ENCODE peak calls at places on chromosomes 3 and 15, in eight cellular contexts. L, O, H, R, G, B, N and S are unnamed samples. For H3K27me3, the result is how much of the 10 kb centered on the place peaks cover.

GRCh38 chr3:138479355-138479964 is 45.0 kb downstream of the ESYT3 start:
- DNase-seq in L (peak), O (peak), H (no peak), R (peak), G (no peak), B (peak), N (peak), S (no peak)

GRCh38 chr15:84023636-84024035 is 211.9 kb upstream of the GOLGA6L4 start:
- DNase-seq in L (peak), O (peak), H (peak), R (peak), G (no peak), B (peak), N (peak), S (no peak)

GRCh38 chr3:137906985-137907649 is 102.8 kb upstream of the CLDN18 start:
- DNase-seq in L (no peak), O (no peak), H (no peak), R (no peak), G (no peak), B (no peak), N (no peak), S (no peak)

GRCh38 chr15:86624261-86625036 is 544.8 kb downstream of the AGBL1 start:
- DNase-seq in L (peak), O (peak), H (peak), R (peak), G (peak), B (peak), N (no peak), S (peak)

GRCh38 chr3:77196146-77196545 is 156.2 kb downstream of the ROBO2 start:
- DNase-seq in L (no peak), O (no peak), H (no peak), R (no peak), G (no peak), B (no peak), N (no peak), S (no peak)

GRCh38 chr15:75646944-75647364 is 758 bp upstream of the SNX33 start:
- DNase-seq in L (peak), O (peak), H (no peak), R (no peak), G (no peak), B (peak), N (no peak), S (no peak)

GRCh38 chr3:133112666-133113065 is 74.5 kb downstream of the TMEM108 start:
- DNase-seq in L (no peak), O (no peak), H (no peak), R (peak), G (no peak), B (no peak), N (no peak), S (no peak)

GRCh38 chr15:60358935-60359672 is 38.7 kb downstream of the ANXA2 start:
- DNase-seq in L (no peak), O (no peak), H (no peak), R (peak), G (no peak), B (no peak), N (no peak), S (no peak)

GRCh38 chr3:139325551-139325950 is 18.3 kb upstream of the MRPS22 start:
- DNase-seq in L (no peak), O (no peak), H (no peak), R (no peak), G (no peak), B (no peak), N (no peak), S (no peak)

GRCh38 chr3:120678331-120678845 is 3.7 kb downstream of the HGD start:
- DNase-seq in L (peak), O (peak), H (no peak), R (peak), G (no peak), B (peak), N (no peak), S (no peak)

GRCh38 chr3:188683032-188683491 is 488.7 kb upstream of the TPRG1 start:
- DNase-seq in L (peak), O (no peak), H (no peak), R (peak), G (no peak), B (no peak), N (no peak), S (no peak)

GRCh38 chr15:38038659-38039442 is 104.4 kb downstream of the TMCO5A start:
- DNase-seq in L (peak), O (no peak), H (no peak), R (peak), G (no peak), B (no peak), N (no peak), S (no peak)

GRCh38 chr3:112815981-112816380 is 30.7 kb downstream of the CD200R1L start:
- DNase-seq in L (peak), O (no peak), H (no peak), R (no peak), G (no peak), B (no peak), N (no peak), S (no peak)

GRCh38 chr3:152586974-152587373 is 248.0 kb upstream of the P2RY1 start:
- DNase-seq in L (no peak), O (no peak), H (no peak), R (no peak), G (no peak), B (no peak), N (peak), S (no peak)

GRCh38 chr3:8767667-8768363 is 1.6 kb downstream of the OXTR start:
- DNase-seq in L (peak), O (peak), H (no peak), R (no peak), G (no peak), B (no peak), N (no peak), S (no peak)

GRCh38 chr3:20111836-20112235 is 71.6 kb downstream of the KAT2B start:
- DNase-seq in L (peak), O (no peak), H (no peak), R (peak), G (no peak), B (no peak), N (no peak), S (no peak)

GRCh38 chr3:114336857-114337256 is 43.0 kb downstream of the TIGIT start:
- DNase-seq in L (no peak), O (no peak), H (no peak), R (no peak), G (no peak), B (no peak), N (no peak), S (no peak)

GRCh38 chr15:95284933-95285401 is 1045.5 kb upstream of the NR2F2 start:
- DNase-seq in L (no peak), O (no peak), H (no peak), R (no peak), G (no peak), B (peak), N (no peak), S (no peak)

GRCh38 chr3:16474304-16474703 is 39.2 kb downstream of the RFTN1 start:
- DNase-seq in L (no peak), O (no peak), H (no peak), R (peak), G (no peak), B (no peak), N (no peak), S (no peak)

GRCh38 chr15:73994912-73995622 is 551 bp downstream of the PML start:
- DNase-seq in L (peak), O (peak), H (no peak), R (no peak), G (no peak), B (no peak), N (peak), S (no peak)

GRCh38 chr15:40925863-40926658 is 3.1 kb upstream of the DLL4 start:
- DNase-seq in L (no peak), O (no peak), H (no peak), R (no peak), G (no peak), B (peak), N (peak), S (no peak)

GRCh38 chr15:79209690-79210089 is 72.8 kb upstream of the ANKRD34C start:
- DNase-seq in L (no peak), O (no peak), H (no peak), R (no peak), G (no peak), B (no peak), N (peak), S (no peak)

GRCh38 chr3:61926913-61927312 is 365.5 kb downstream of the PTPRG start:
- DNase-seq in L (peak), O (no peak), H (no peak), R (peak), G (no peak), B (no peak), N (no peak), S (no peak)

GRCh38 chr3:42700366-42701288 is 2.0 kb downstream of the HHATL start:
- DNase-seq in L (no peak), O (no peak), H (no peak), R (no peak), G (no peak), B (no peak), N (no peak), S (no peak)

GRCh38 chr15:63888823-63889222 is 55.1 kb upstream of the HERC1 start:
- DNase-seq in L (no peak), O (no peak), H (no peak), R (no peak), G (no peak), B (no peak), N (no peak), S (no peak)

GRCh38 chr3:72482589-72483249 is 365.5 kb downstream of the SHQ1 start:
- DNase-seq in L (peak), O (peak), H (peak), R (peak), G (peak), B (peak), N (no peak), S (peak)

GRCh38 chr3:100076544-100077529 is 37.5 kb downstream of the FILIP1L start:
- DNase-seq in L (no peak), O (no peak), H (no peak), R (no peak), G (no peak), B (no peak), N (no peak), S (no peak)

GRCh38 chr3:56800373-56801150 is 1.2 kb downstream of the ARHGEF3 start:
- DNase-seq in L (peak), O (peak), H (no peak), R (no peak), G (peak), B (no peak), N (no peak), S (peak)

GRCh38 chr3:106611841-106612240 is 743.0 kb upstream of the CBLB start:
- DNase-seq in L (no peak), O (no peak), H (no peak), R (no peak), G (no peak), B (no peak), N (no peak), S (no peak)

GRCh38 chr3:155254445-155254844 is 39.0 kb downstream of the STRIT1 start:
- DNase-seq in L (no peak), O (no peak), H (no peak), R (no peak), G (no peak), B (no peak), N (no peak), S (no peak)

GRCh38 chr3:120092444-120092843 is 1.8 kb downstream of the GSK3B start:
- DNase-seq in L (no peak), O (no peak), H (no peak), R (no peak), G (no peak), B (no peak), N (no peak), S (no peak)

GRCh38 chr3:23885210-23885609 is 31.6 kb downstream of the NKIRAS1 start:
- DNase-seq in L (peak), O (no peak), H (no peak), R (no peak), G (no peak), B (no peak), N (no peak), S (no peak)

GRCh38 chr15:69224383-69224782 is 63.9 kb downstream of the GLCE start:
- DNase-seq in L (peak), O (no peak), H (no peak), R (no peak), G (no peak), B (no peak), N (no peak), S (no peak)

GRCh38 chr3:129526121-129526900 is 2.1 kb upstream of the RHO start:
- DNase-seq in L (no peak), O (no peak), H (no peak), R (no peak), G (no peak), B (no peak), N (no peak), S (no peak)

GRCh38 chr15:68375716-68376220 is 56.2 kb downstream of the ITGA11 start:
- DNase-seq in L (no peak), O (no peak), H (peak), R (no peak), G (no peak), B (no peak), N (no peak), S (no peak)

GRCh38 chr3:116034071-116034470 is 410.8 kb downstream of the GAP43 start:
- DNase-seq in L (no peak), O (no peak), H (no peak), R (no peak), G (no peak), B (no peak), N (no peak), S (no peak)

GRCh38 chr3:175274474-175275218 is 415.5 kb downstream of the NAALADL2 start:
- DNase-seq in L (peak), O (no peak), H (no peak), R (no peak), G (no peak), B (no peak), N (no peak), S (no peak)

DNA sequence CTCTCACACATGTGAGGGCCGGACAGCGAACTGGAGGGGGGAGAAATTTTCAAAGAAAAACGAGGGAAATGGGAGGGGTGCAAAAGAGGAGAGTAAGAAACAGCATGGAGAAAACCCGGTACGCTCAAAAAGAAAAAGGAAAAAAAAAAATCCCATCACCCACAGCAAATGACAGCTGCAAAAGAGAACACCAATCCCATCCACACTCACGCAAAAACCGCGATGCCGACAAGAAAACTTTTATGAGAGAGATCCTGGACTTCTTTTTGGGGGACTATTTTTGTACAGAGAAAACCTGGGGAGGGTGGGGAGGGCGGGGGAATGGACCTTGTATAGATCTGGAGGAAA is 1.5 kb downstream of the SOX2 start:
- DNase-seq in L (no peak), O (no peak), H (no peak), R (no peak), G (no peak), B (peak), N (no peak), S (no peak)
- H3K27me3 ChIP-seq in L (half or more), O (under half), H (half or more), R (half or more), G (half or more), B (under half), N (under half), S (half or more)

GRCh38 chr3:83734656-83735055 is 1224.1 kb upstream of the CADM2 start:
- DNase-seq in L (no peak), O (no peak), H (no peak), R (no peak), G (no peak), B (no peak), N (no peak), S (no peak)
- H3K27me3 ChIP-seq in L (under half), O (under half), H (under half), R (under half), G (under half), B (under half), N (under half), S (under half)

GRCh38 chr3:14560110-14560509 is 20.0 kb upstream of the GRIP2 start:
- DNase-seq in L (no peak), O (no peak), H (no peak), R (no peak), G (no peak), B (no peak), N (no peak), S (no peak)
- H3K27me3 ChIP-seq in L (under half), O (under half), H (under half), R (under half), G (under half), B (under half), N (half or more), S (under half)

DNA sequence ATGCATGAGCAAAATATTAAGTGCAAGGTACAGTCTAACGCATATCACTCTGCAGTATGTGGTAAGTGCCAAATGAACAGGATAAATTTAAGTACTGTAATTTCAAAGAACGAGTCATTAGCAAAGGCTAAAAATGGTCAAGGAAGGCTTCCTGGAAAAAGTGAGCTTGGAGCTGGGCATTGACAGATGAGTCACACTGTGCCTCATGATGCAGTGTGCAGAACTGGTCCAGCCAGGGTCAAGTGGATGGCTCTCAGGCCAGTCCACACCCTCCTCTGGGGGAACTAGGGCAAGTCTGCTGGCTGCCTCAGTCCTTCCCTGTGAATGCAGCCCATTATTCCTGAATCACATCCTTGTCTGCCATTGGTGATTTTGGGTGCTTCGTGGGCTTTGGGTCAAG is 76.3 kb downstream of the CACNA1D start:
- DNase-seq in L (peak), O (no peak), H (no peak), R (no peak), G (no peak), B (no peak), N (no peak), S (no peak)
- H3K27me3 ChIP-seq in L (under half), O (under half), H (under half), R (under half), G (under half), B (under half), N (under half), S (under half)